ENCODE peak calls at places on chromosome 4, in six cellular contexts. R is IMR-90, Z is A549, C is GM12878, G is HepG2, I is K562. T is an unnamed sample.

GRCh38 chr4:163165217-163166017 is 1.3 kb downstream of the NAF1 start:
- DNase-seq in I (no peak), C (no peak), Z (no peak), G (no peak), R (peak), T (no peak)

GRCh38 chr4:76752911-76753494 is 144.9 kb downstream of the SOWAHB start:
- DNase-seq in G (no peak), R (peak), Z (no peak), I (no peak), C (no peak), T (no peak)

GRCh38 chr4:15778742-15779231 is 659 bp downstream of the CD38 start:
- DNase-seq in Z (peak), R (no peak), G (no peak), C (no peak), I (no peak), T (no peak)

GRCh38 chr4:166777760-166778159 is 456.5 kb downstream of the SPOCK3 start:
- DNase-seq in G (no peak), I (no peak), R (no peak), Z (no peak), C (peak), T (no peak)

GRCh38 chr4:100848865-100849264 is 331.0 kb upstream of the EMCN start:
- DNase-seq in I (no peak), C (no peak), G (no peak), Z (no peak), R (no peak), T (no peak)

GRCh38 chr4:47160095-47160494 is 128.7 kb downstream of the GABRB1 start:
- DNase-seq in G (no peak), Z (no peak), R (no peak), C (no peak), I (no peak), T (no peak)

GRCh38 chr4:114600066-114600552 is 1.5 kb downstream of the UGT8 start:
- DNase-seq in G (no peak), I (no peak), Z (no peak), C (no peak), R (no peak), T (peak)

GRCh38 chr4:30642520-30642919 is 77.6 kb upstream of the PCDH7 start:
- DNase-seq in I (no peak), R (no peak), C (no peak), G (no peak), Z (no peak), T (no peak)

GRCh38 chr4:2932951-2933565 is 30.1 kb downstream of the NOP14 start:
- DNase-seq in R (no peak), C (no peak), I (no peak), Z (no peak), G (no peak), T (no peak)

GRCh38 chr4:137881641-137882040 is 349.3 kb upstream of the PCDH18 start:
- DNase-seq in I (no peak), Z (no peak), G (no peak), R (no peak), C (no peak), T (no peak)

GRCh38 chr4:180330521-180330920 is 1912.7 kb upstream of the TENM3 start:
- DNase-seq in G (no peak), R (peak), Z (no peak), I (no peak), C (no peak), T (no peak)

GRCh38 chr4:175871774-175872405 is 59.8 kb upstream of the GPM6A start:
- DNase-seq in C (no peak), Z (no peak), G (no peak), I (no peak), R (no peak), T (no peak)

GRCh38 chr4:101033986-101034385 is 313.3 kb downstream of the PPP3CA start:
- DNase-seq in G (no peak), Z (no peak), C (no peak), I (no peak), R (no peak), T (peak)

GRCh38 chr4:140893939-140894338 is 137.8 kb upstream of the TBC1D9 start:
- DNase-seq in I (no peak), R (peak), G (no peak), C (no peak), Z (no peak), T (no peak)

GRCh38 chr4:168631241-168632151 is 134.6 kb downstream of the PALLD start:
- DNase-seq in R (peak), I (no peak), G (no peak), Z (peak), C (no peak), T (peak)

GRCh38 chr4:32745351-32745750 is 2025.2 kb downstream of the PCDH7 start:
- DNase-seq in Z (no peak), C (no peak), G (no peak), I (no peak), R (no peak), T (no peak)

GRCh38 chr4:3673176-3673575 is 93.0 kb upstream of the ADRA2C start:
- DNase-seq in Z (no peak), G (no peak), R (no peak), I (no peak), C (no peak), T (no peak)

GRCh38 chr4:117137143-117137542 is 51.8 kb upstream of the TRAM1L1 start:
- DNase-seq in C (no peak), R (peak), Z (no peak), I (no peak), G (no peak), T (no peak)

GRCh38 chr4:7295917-7296660 is 103.8 kb downstream of the SORCS2 start:
- DNase-seq in Z (peak), C (no peak), G (no peak), R (peak), I (peak), T (peak)

GRCh38 chr4:169270810-169271691 is at the start of gene SH3RF1:
- DNase-seq in I (peak), R (peak), C (no peak), G (peak), Z (peak), T (peak)

GRCh38 chr4:146582864-146583263 is 55.8 kb upstream of the POU4F2 start:
- DNase-seq in I (no peak), G (no peak), Z (no peak), R (no peak), C (no peak), T (no peak)

GRCh38 chr4:186805020-186805820 is 81.6 kb upstream of the FAT1 start:
- DNase-seq in I (no peak), C (no peak), Z (no peak), R (no peak), G (peak), T (no peak)

GRCh38 chr4:26793750-26794149 is 66.9 kb upstream of the STIM2 start:
- DNase-seq in R (no peak), I (peak), G (no peak), Z (no peak), C (no peak), T (no peak)

GRCh38 chr4:72566573-72566972 is 2.4 kb downstream of the ADAMTS3 start:
- DNase-seq in R (no peak), I (no peak), C (no peak), G (no peak), Z (no peak), T (no peak)

GRCh38 chr4:101232074-101232776 is 115.1 kb downstream of the PPP3CA start:
- DNase-seq in G (no peak), R (peak), Z (no peak), C (no peak), I (no peak), T (no peak)

GRCh38 chr4:118352843-118353373 is at the start of gene PRSS12:
- DNase-seq in C (no peak), Z (peak), G (peak), R (peak), I (peak), T (peak)

GRCh38 chr4:101782546-101782945 is 8.0 kb upstream of the BANK1 start:
- DNase-seq in I (no peak), R (no peak), G (no peak), C (no peak), Z (no peak), T (no peak)

GRCh38 chr4:169649545-169650226 is 29.3 kb downstream of the CLCN3 start:
- DNase-seq in G (no peak), C (no peak), Z (no peak), I (no peak), R (no peak), T (no peak)

GRCh38 chr4:84849051-84849640 is 117.3 kb downstream of the WDFY3 start:
- DNase-seq in C (no peak), G (no peak), Z (no peak), I (no peak), R (no peak), T (no peak)

GRCh38 chr4:142091085-142091513 is 454.7 kb downstream of the IL15 start:
- DNase-seq in R (peak), Z (peak), C (no peak), I (no peak), G (no peak), T (no peak)

GRCh38 chr4:11609751-11610150 is 181.1 kb upstream of the HS3ST1 start:
- DNase-seq in Z (no peak), I (no peak), C (no peak), R (no peak), G (no peak), T (no peak)

GRCh38 chr4:41625531-41625930 is 87.6 kb downstream of the LIMCH1 start:
- DNase-seq in C (no peak), I (no peak), Z (no peak), G (no peak), R (no peak), T (no peak)

GRCh38 chr4:150546286-150546685 is 35.7 kb upstream of the MAB21L2 start:
- DNase-seq in R (no peak), Z (no peak), G (no peak), C (no peak), I (no peak), T (no peak)

GRCh38 chr4:76640252-76640925 is 205.4 kb downstream of the SHROOM3 start:
- DNase-seq in I (no peak), G (no peak), R (no peak), C (no peak), Z (no peak), T (no peak)

DNA sequence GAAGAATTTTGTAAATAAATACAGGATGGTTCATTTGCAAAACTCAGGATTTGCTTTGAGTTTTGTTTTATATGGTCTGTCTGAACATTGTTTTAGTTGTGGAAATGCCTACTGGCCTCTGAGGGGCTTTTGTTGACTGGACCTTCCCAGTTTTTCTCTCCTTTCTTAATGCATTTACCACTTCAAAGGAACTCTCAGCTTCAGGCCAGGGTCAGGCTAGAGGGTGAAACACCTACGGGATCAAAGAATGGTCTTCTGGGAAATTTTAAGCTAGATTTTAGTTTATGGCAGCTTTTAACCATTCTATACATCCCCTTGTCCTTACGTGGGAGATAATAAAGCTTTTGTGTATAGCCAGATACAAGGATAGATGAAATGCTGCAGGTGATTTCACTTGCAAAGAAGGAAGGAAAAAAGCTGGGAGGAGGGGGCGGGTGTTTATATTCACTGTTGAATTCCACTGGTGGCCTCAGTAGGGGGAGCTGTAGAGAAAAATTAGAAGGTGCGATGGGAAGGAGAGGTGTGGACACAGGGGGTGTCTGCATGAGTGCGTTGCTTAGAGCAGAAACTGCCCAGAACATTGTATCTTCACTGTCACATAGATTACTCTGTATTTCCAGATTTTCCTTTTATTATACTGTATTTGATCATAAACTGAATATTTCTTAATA is 151.8 kb downstream of the TSPAN5 start:
- DNase-seq in C (no peak), G (no peak), Z (peak), I (peak), R (no peak), T (peak)
- TF ChIP-seq BHLHE40 in C (no peak), G (no peak), Z (no peak), I (no peak), R (no peak), T (no peak)

GRCh38 chr4:185142911-185143595 is at the start of gene SLC25A4:
- DNase-seq in I (peak), C (peak), R (peak), G (peak), Z (peak), T (peak)

GRCh38 chr4:185141777-185142176 is 1.3 kb upstream of the SLC25A4 start:
- DNase-seq in G (no peak), I (no peak), C (no peak), R (no peak), Z (no peak), T (no peak)

GRCh38 chr4:185142563-185142910 is 529 bp upstream of the SLC25A4 start:
- DNase-seq in I (no peak), R (no peak), C (no peak), G (peak), Z (peak), T (no peak)

GRCh38 chr4:185144601-185145240 is 1.7 kb downstream of the SLC25A4 start:
- DNase-seq in I (no peak), Z (no peak), C (no peak), G (peak), R (no peak), T (no peak)

GRCh38 chr4:185143596-185143969 is 517 bp downstream of the SLC25A4 start:
- DNase-seq in R (peak), G (peak), C (no peak), Z (no peak), I (no peak), T (peak)
- TF ChIP-seq BHLHE40 in R (peak), G (no peak), C (no peak), Z (no peak), I (no peak), T (no peak)

GRCh38 chr4:80265571-80266266 is 745 bp upstream of the FGF5 start:
- DNase-seq in Z (no peak), I (peak), R (peak), C (no peak), G (no peak), T (peak)
- TF ChIP-seq BHLHE40 in Z (no peak), I (no peak), R (peak), C (no peak), G (no peak), T (no peak)

GRCh38 chr4:125316781-125317525 is 2.2 kb downstream of the FAT4 start:
- DNase-seq in I (no peak), Z (peak), G (no peak), C (no peak), R (peak), T (no peak)
- TF ChIP-seq BHLHE40 in I (no peak), Z (no peak), G (no peak), C (no peak), R (no peak), T (no peak)

GRCh38 chr4:139153411-139154133 is 23.4 kb downstream of the ELF2 start:
- DNase-seq in R (peak), I (no peak), Z (no peak), G (peak), C (no peak), T (no peak)
- TF ChIP-seq BHLHE40 in R (no peak), I (no peak), Z (no peak), G (no peak), C (no peak), T (no peak)

GRCh38 chr4:155999743-156000142 is 46.1 kb upstream of the CTSO start:
- DNase-seq in I (no peak), R (no peak), Z (no peak), G (no peak), C (no peak), T (peak)

GRCh38 chr4:155995069-155995468 is 41.4 kb upstream of the CTSO start:
- DNase-seq in I (no peak), Z (no peak), R (no peak), C (no peak), G (no peak), T (no peak)
- TF ChIP-seq BHLHE40 in I (no peak), Z (no peak), R (no peak), C (no peak), G (no peak), T (no peak)

GRCh38 chr4:165379662-165380061 is 854 bp downstream of the CPE start:
- DNase-seq in C (no peak), Z (no peak), I (no peak), G (peak), R (no peak), T (peak)
- TF ChIP-seq BHLHE40 in C (no peak), Z (no peak), I (no peak), G (no peak), R (no peak), T (no peak)

DNA sequence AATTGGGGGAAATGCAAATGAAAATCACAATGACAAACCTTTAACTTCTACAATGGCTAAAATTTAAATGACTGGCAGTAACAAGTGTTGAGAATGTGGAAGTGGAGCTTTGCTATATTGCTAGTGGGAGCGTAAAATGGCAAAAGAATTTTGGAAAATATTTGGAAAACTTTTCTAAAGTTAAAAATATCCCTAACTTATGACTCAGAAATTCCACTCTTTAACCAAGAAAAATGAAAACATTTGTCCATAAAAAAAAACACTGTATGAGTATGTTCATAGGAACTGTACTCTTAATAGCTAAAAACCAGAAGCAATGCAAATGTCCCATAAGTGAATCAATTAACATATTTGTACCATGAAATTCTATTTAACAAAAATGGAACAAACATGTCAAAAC is 3.6 kb downstream of the TBCK start:
- DNase-seq in C (no peak), I (no peak), G (no peak), R (peak), Z (no peak), T (no peak)
- TF ChIP-seq BHLHE40 in C (no peak), I (no peak), G (no peak), R (no peak), Z (no peak), T (no peak)

GRCh38 chr4:185039508-185040273 is 21.4 kb downstream of the HELT start:
- DNase-seq in C (peak), Z (peak), G (peak), I (peak), R (peak), T (peak)
- TF ChIP-seq BHLHE40 in C (no peak), Z (no peak), G (no peak), I (no peak), R (no peak), T (no peak)

T was measured in HEK293T.